ENCODE peak calls at places on chromosomes 12 and 14, in seven cellular contexts. Q is activated gamma-delta T cell; I is HEK293T; C is posterior cingulate gyrus; L is H7; A is WTC11; N is stimulated activated CD8-positive, alpha-beta memory T cell treated with anti-CD3 and anti-CD28 coated beads, Interleukin-12 subunit alpha, Interleukin-12 subunit beta, amount 100 ng/mL, for 1 hour. W is an unnamed sample.

GRCh38 chr12:64039285-64039871 is 182.7 kb downstream of the KICS2 start:
- DNase-seq in A (no peak), Q (no peak), L (peak; percentile 6), I (no peak), C (no peak), N (no peak), W (no peak)

GRCh38 chr14:92693998-92694780 is 54.2 kb downstream of the LGMN start:
- DNase-seq in C (no peak), A (no peak), I (no peak), L (no peak), N (no peak), Q (no peak), W (no peak)

GRCh38 chr12:55719371-55719770 is 822 bp upstream of the RDH5 start:
- DNase-seq in I (no peak), Q (no peak), A (no peak), N (no peak), L (no peak), C (no peak), W (no peak)

GRCh38 chr14:72559227-72559626 is 334.7 kb downstream of the DPF3 start:
- DNase-seq in I (no peak), Q (no peak), N (no peak), C (no peak), A (no peak), L (no peak), W (no peak)

GRCh38 chr12:116599285-116600122 is 40.3 kb downstream of the MAP1LC3B2 start:
- DNase-seq in C (peak; percentile 71), Q (no peak), N (peak; percentile 28), I (peak; percentile 80), A (peak; percentile 86), L (peak; percentile 91), W (peak; percentile 47)

GRCh38 chr14:28142400-28143015 is 624.1 kb upstream of the FOXG1 start:
- DNase-seq in N (no peak), C (no peak), I (peak; percentile 15), A (no peak), L (peak; percentile 15), Q (no peak), W (no peak)

GRCh38 chr12:117013726-117014125 is 85.5 kb downstream of the TESC start:
- DNase-seq in A (no peak), C (no peak), I (no peak), L (no peak), N (no peak), Q (no peak), W (no peak)

GRCh38 chr14:102394717-102395378 is 32.1 kb downstream of the TECPR2 start:
- DNase-seq in I (no peak), C (no peak), L (peak; percentile 36), A (no peak), N (no peak), Q (no peak), W (no peak)

GRCh38 chr14:61876362-61877049 is 114.3 kb downstream of the SNAPC1 start:
- DNase-seq in L (no peak), I (no peak), Q (no peak), N (no peak), C (no peak), A (no peak), W (no peak)

GRCh38 chr12:116687888-116688287 is 50.0 kb downstream of the SPRING1 start:
- DNase-seq in Q (no peak), L (peak; percentile 86), N (no peak), A (peak; percentile 86), C (no peak), I (peak; percentile 73), W (peak; percentile 87)

GRCh38 chr14:45651906-45652305 is 398.9 kb upstream of the MIS18BP1 start:
- DNase-seq in I (no peak), L (no peak), A (no peak), Q (no peak), C (no peak), N (no peak), W (no peak)

GRCh38 chr12:26524862-26525465 is 308.0 kb downstream of the ITPR2 start:
- DNase-seq in N (no peak), C (no peak), I (peak; percentile 13), A (peak; percentile 53), L (no peak), Q (no peak), W (peak; percentile 50)

GRCh38 chr12:132374821-132375445 is 45.5 kb upstream of the GALNT9 start:
- DNase-seq in A (no peak), L (no peak), Q (no peak), N (no peak), I (no peak), C (no peak), W (no peak)

GRCh38 chr14:75711796-75712211 is 50.8 kb downstream of the TTLL5 start:
- DNase-seq in Q (no peak), I (no peak), L (peak; percentile 31), A (peak; percentile 13), C (peak; percentile 67), N (no peak), W (no peak)

GRCh38 chr12:87871061-87871460 is 158.1 kb downstream of the C12orf50 start:
- DNase-seq in L (no peak), A (no peak), N (no peak), C (no peak), I (no peak), Q (no peak), W (no peak)

GRCh38 chr12:113847856-113848255 is 118.3 kb downstream of the RBM19 start:
- DNase-seq in I (no peak), L (no peak), Q (no peak), C (no peak), A (no peak), N (no peak), W (no peak)

GRCh38 chr12:50258167-50258551 is 25.2 kb downstream of the LIMA1 start:
- DNase-seq in I (no peak), L (no peak), C (no peak), N (no peak), A (no peak), Q (no peak), W (no peak)

GRCh38 chr14:100540141-100540925 is 46.9 kb downstream of the BEGAIN start:
- DNase-seq in L (peak; percentile 91), N (no peak), C (no peak), Q (no peak), A (peak; percentile 63), I (peak; percentile 35), W (no peak)

GRCh38 chr12:110012659-110013058 is 13.4 kb downstream of the ANKRD13A start:
- DNase-seq in Q (no peak), L (no peak), N (no peak), C (no peak), I (no peak), A (no peak), W (no peak)

GRCh38 chr14:77059276-77059934 is 30.9 kb upstream of the IRF2BPL start:
- DNase-seq in A (peak; percentile 61), Q (no peak), N (no peak), L (peak; percentile 86), C (peak; percentile 88), I (peak; percentile 71), W (peak; percentile 50)

GRCh38 chr14:104545151-104545931 is 34.2 kb upstream of the C14orf180 start:
- DNase-seq in A (no peak), N (no peak), I (no peak), C (peak; percentile 73), L (peak; percentile 47), Q (no peak), W (no peak)

GRCh38 chr14:47442206-47442605 is 233.2 kb downstream of the MDGA2 start:
- DNase-seq in I (peak; percentile 35), L (peak; percentile 8), Q (no peak), A (peak; percentile 23), N (no peak), C (no peak), W (peak; percentile 58)

GRCh38 chr14:20461230-20462141 is at the start of gene PIP4P1:
- DNase-seq in N (peak; percentile 97), I (peak; percentile 90), Q (peak; percentile 93), C (peak; percentile 98), A (peak; percentile 97), L (peak; percentile 94), W (peak; percentile 99)

W was measured in iPS DF 6.9.